ENCODE peak calls at places on chromosomes 13 and 19, in five cellular contexts. One of them, this sample, is unnamed.

GRCh38 chr13:87498681-87499080 is 172.5 kb upstream of the SLITRK5 start:
- DNase-seq in CD8-positive, alpha-beta T cell: no peak
- DNase-seq in heart left ventricle: no peak
- DNase-seq in AG09309: no peak
- DNase-seq in right lobe of liver: no peak
- DNase-seq in this sample: no peak

GRCh38 chr19:1076951-1077350 is 10.0 kb downstream of the ARHGAP45 start:
- DNase-seq in CD8-positive, alpha-beta T cell: peak; percentile 92
- DNase-seq in heart left ventricle: peak; percentile 81
- DNase-seq in AG09309: no peak
- DNase-seq in right lobe of liver: peak; percentile 81
- DNase-seq in this sample: peak; percentile 80

GRCh38 chr13:37747071-37747612 is 122.4 kb downstream of the TRPC4 start:
- DNase-seq in CD8-positive, alpha-beta T cell: no peak
- DNase-seq in heart left ventricle: no peak
- DNase-seq in AG09309: peak; percentile 29
- DNase-seq in right lobe of liver: no peak
- DNase-seq in this sample: no peak

GRCh38 chr13:83065136-83065535 is 817.1 kb downstream of the SLITRK1 start:
- DNase-seq in CD8-positive, alpha-beta T cell: no peak
- DNase-seq in heart left ventricle: no peak
- DNase-seq in AG09309: peak; percentile 55
- DNase-seq in right lobe of liver: no peak
- DNase-seq in this sample: no peak

GRCh38 chr19:31338069-31338767 is 11.0 kb downstream of the TSHZ3 start:
- DNase-seq in CD8-positive, alpha-beta T cell: no peak
- DNase-seq in heart left ventricle: peak; percentile 57
- DNase-seq in AG09309: no peak
- DNase-seq in right lobe of liver: no peak
- DNase-seq in this sample: peak; percentile 40

GRCh38 chr13:111962431-111962891 is 104.5 kb upstream of the SOX1 start:
- DNase-seq in CD8-positive, alpha-beta T cell: no peak
- DNase-seq in heart left ventricle: no peak
- DNase-seq in AG09309: no peak
- DNase-seq in right lobe of liver: no peak
- DNase-seq in this sample: no peak

GRCh38 chr13:21010621-21011020 is 50.8 kb downstream of the LATS2 start:
- DNase-seq in CD8-positive, alpha-beta T cell: no peak
- DNase-seq in heart left ventricle: no peak
- DNase-seq in AG09309: no peak
- DNase-seq in right lobe of liver: no peak
- DNase-seq in this sample: no peak

GRCh38 chr19:34232566-34233481 is 21.5 kb upstream of the GARRE1 start:
- DNase-seq in CD8-positive, alpha-beta T cell: no peak
- DNase-seq in heart left ventricle: peak; percentile 59
- DNase-seq in AG09309: peak; percentile 90
- DNase-seq in right lobe of liver: no peak
- DNase-seq in this sample: no peak

GRCh38 chr13:90834700-90835099 is 512.8 kb upstream of the MIR17HG start:
- DNase-seq in CD8-positive, alpha-beta T cell: no peak
- DNase-seq in heart left ventricle: no peak
- DNase-seq in AG09309: no peak
- DNase-seq in right lobe of liver: no peak
- DNase-seq in this sample: no peak

GRCh38 chr13:104426435-104426834 is 1360.2 kb upstream of the SLC10A2 start:
- DNase-seq in CD8-positive, alpha-beta T cell: no peak
- DNase-seq in heart left ventricle: no peak
- DNase-seq in AG09309: no peak
- DNase-seq in right lobe of liver: no peak
- DNase-seq in this sample: no peak

GRCh38 chr13:99214232-99214631 is 13.6 kb downstream of the UBAC2 start:
- DNase-seq in CD8-positive, alpha-beta T cell: peak; percentile 33
- DNase-seq in heart left ventricle: no peak
- DNase-seq in AG09309: no peak
- DNase-seq in right lobe of liver: no peak
- DNase-seq in this sample: no peak

GRCh38 chr13:113786262-113786841 is 27.3 kb downstream of the TMEM255B start:
- DNase-seq in CD8-positive, alpha-beta T cell: no peak
- DNase-seq in heart left ventricle: no peak
- DNase-seq in AG09309: no peak
- DNase-seq in right lobe of liver: no peak
- DNase-seq in this sample: no peak

GRCh38 chr13:39282400-39282972 is 244.2 kb downstream of the NHLRC3 start:
- DNase-seq in CD8-positive, alpha-beta T cell: no peak
- DNase-seq in heart left ventricle: no peak
- DNase-seq in AG09309: no peak
- DNase-seq in right lobe of liver: no peak
- DNase-seq in this sample: no peak

GRCh38 chr13:27276188-27276587 is 5.6 kb downstream of the RASL11A start:
- DNase-seq in CD8-positive, alpha-beta T cell: no peak
- DNase-seq in heart left ventricle: no peak
- DNase-seq in AG09309: peak; percentile 68
- DNase-seq in right lobe of liver: no peak
- DNase-seq in this sample: no peak

GRCh38 chr19:3982701-3983541 is 2.3 kb downstream of the EEF2 start:
- DNase-seq in CD8-positive, alpha-beta T cell: no peak
- DNase-seq in heart left ventricle: peak; percentile 22
- DNase-seq in AG09309: no peak
- DNase-seq in right lobe of liver: no peak
- DNase-seq in this sample: no peak

GRCh38 chr19:39406656-39407393 is at the start of gene ZFP36:
- DNase-seq in CD8-positive, alpha-beta T cell: peak; percentile 89
- DNase-seq in heart left ventricle: peak; percentile 92
- DNase-seq in AG09309: no peak
- DNase-seq in right lobe of liver: peak; percentile 94
- DNase-seq in this sample: peak; percentile 89

GRCh38 chr13:72458701-72459100 is 268.7 kb downstream of the MZT1 start:
- DNase-seq in CD8-positive, alpha-beta T cell: no peak
- DNase-seq in heart left ventricle: no peak
- DNase-seq in AG09309: no peak
- DNase-seq in right lobe of liver: no peak
- DNase-seq in this sample: no peak

GRCh38 chr19:35388277-35389054 is 17.6 kb downstream of the GPR42 start:
- DNase-seq in CD8-positive, alpha-beta T cell: no peak
- DNase-seq in heart left ventricle: no peak
- DNase-seq in AG09309: no peak
- DNase-seq in right lobe of liver: no peak
- DNase-seq in this sample: no peak

GRCh38 chr13:30222253-30222652 is 85.1 kb downstream of the KATNAL1 start:
- DNase-seq in CD8-positive, alpha-beta T cell: no peak
- DNase-seq in heart left ventricle: no peak
- DNase-seq in AG09309: no peak
- DNase-seq in right lobe of liver: no peak
- DNase-seq in this sample: no peak

GRCh38 chr19:46748325-46749109 is 2.3 kb upstream of the STRN4 start:
- DNase-seq in CD8-positive, alpha-beta T cell: peak; percentile 82
- DNase-seq in heart left ventricle: peak; percentile 67
- DNase-seq in AG09309: no peak
- DNase-seq in right lobe of liver: no peak
- DNase-seq in this sample: peak; percentile 67

GRCh38 chr19:36113895-36114762 is 546 bp downstream of the POLR2I start:
- DNase-seq in CD8-positive, alpha-beta T cell: peak; percentile 24
- DNase-seq in heart left ventricle: peak; percentile 43
- DNase-seq in AG09309: no peak
- DNase-seq in right lobe of liver: no peak
- DNase-seq in this sample: peak; percentile 43

GRCh38 chr13:43787998-43788397 is 1.2 kb upstream of the ENOX1 start:
- DNase-seq in CD8-positive, alpha-beta T cell: no peak
- DNase-seq in heart left ventricle: no peak
- DNase-seq in AG09309: no peak
- DNase-seq in right lobe of liver: no peak
- DNase-seq in this sample: no peak

DNA sequence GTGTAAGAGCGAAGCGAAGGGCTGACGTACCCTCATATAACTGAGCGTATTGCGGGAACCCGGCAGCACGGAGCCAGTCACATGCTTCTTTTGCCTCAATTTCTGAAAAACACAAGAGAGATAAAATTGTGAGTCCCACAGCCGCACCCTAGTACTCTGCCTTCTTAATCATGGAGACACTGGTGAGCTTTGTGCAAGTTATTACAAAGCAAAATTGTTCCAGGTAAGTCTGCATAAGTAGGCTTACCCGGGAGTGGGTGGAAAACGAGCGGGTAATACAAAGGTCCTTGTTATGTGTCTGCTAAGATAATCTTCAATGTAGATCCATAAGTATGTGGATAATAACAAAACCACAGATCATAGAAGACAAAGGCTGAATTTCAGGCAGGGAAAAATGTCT is 118.0 kb downstream of the STARD13 start:
- DNase-seq in CD8-positive, alpha-beta T cell: no peak
- DNase-seq in heart left ventricle: no peak
- DNase-seq in AG09309: no peak
- DNase-seq in right lobe of liver: no peak
- DNase-seq in this sample: no peak
- TF ChIP-seq CTCF in CD8-positive, alpha-beta T cell: no peak
- TF ChIP-seq CTCF in heart left ventricle: no peak
- TF ChIP-seq CTCF in AG09309: no peak
- TF ChIP-seq CTCF in right lobe of liver: no peak
- TF ChIP-seq CTCF in this sample: no peak

DNA sequence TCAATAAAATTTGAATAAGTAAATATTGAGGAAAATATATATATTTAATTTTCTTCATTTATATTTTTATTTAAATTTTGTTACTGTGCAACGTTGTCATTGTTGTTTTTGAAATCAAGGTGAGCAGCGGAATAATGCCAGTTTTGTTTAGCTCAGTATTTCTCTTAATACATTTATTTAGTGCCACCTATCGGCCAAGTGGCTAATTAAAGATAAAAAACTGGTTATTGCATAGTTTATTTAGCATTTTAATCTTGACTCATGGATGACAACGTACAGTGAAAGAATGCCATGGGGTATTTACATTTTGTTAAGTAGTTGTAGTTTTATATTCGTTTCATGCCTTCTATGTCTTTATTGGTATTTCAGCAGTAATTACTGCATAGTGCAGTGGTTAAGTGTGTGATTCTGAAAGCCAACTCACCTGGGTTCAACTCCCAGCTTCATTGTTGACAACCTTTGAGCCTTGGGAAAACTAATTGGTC is 265.9 kb downstream of the MYO16 start:
- DNase-seq in CD8-positive, alpha-beta T cell: no peak
- DNase-seq in heart left ventricle: no peak
- DNase-seq in AG09309: no peak
- DNase-seq in right lobe of liver: no peak
- DNase-seq in this sample: no peak
- TF ChIP-seq CTCF in CD8-positive, alpha-beta T cell: peak; percentile 52
- TF ChIP-seq CTCF in heart left ventricle: peak; percentile 51
- TF ChIP-seq CTCF in AG09309: peak; percentile 37
- TF ChIP-seq CTCF in right lobe of liver: peak; percentile 59
- TF ChIP-seq CTCF in this sample: peak; percentile 59

GRCh38 chr19:5541456-5541855 is 26.3 kb downstream of the TINCR start:
- DNase-seq in CD8-positive, alpha-beta T cell: no peak
- DNase-seq in heart left ventricle: no peak
- DNase-seq in AG09309: no peak
- DNase-seq in right lobe of liver: no peak
- DNase-seq in this sample: no peak

GRCh38 chr19:5545051-5545450 is 22.7 kb downstream of the TINCR start:
- DNase-seq in CD8-positive, alpha-beta T cell: no peak
- DNase-seq in heart left ventricle: no peak
- DNase-seq in AG09309: no peak
- DNase-seq in right lobe of liver: no peak
- DNase-seq in this sample: no peak

GRCh38 chr19:5539431-5539833 is 28.3 kb downstream of the TINCR start:
- DNase-seq in CD8-positive, alpha-beta T cell: no peak
- DNase-seq in heart left ventricle: peak; percentile 36
- DNase-seq in AG09309: no peak
- DNase-seq in right lobe of liver: no peak
- DNase-seq in this sample: no peak

GRCh38 chr19:5540208-5540607 is 27.5 kb downstream of the TINCR start:
- DNase-seq in CD8-positive, alpha-beta T cell: no peak
- DNase-seq in heart left ventricle: no peak
- DNase-seq in AG09309: no peak
- DNase-seq in right lobe of liver: no peak
- DNase-seq in this sample: no peak

GRCh38 chr19:5542665-5543064 is 25.1 kb downstream of the TINCR start:
- DNase-seq in CD8-positive, alpha-beta T cell: no peak
- DNase-seq in heart left ventricle: no peak
- DNase-seq in AG09309: no peak
- DNase-seq in right lobe of liver: no peak
- DNase-seq in this sample: no peak
- TF ChIP-seq CTCF in CD8-positive, alpha-beta T cell: no peak
- TF ChIP-seq CTCF in heart left ventricle: no peak
- TF ChIP-seq CTCF in AG09309: no peak
- TF ChIP-seq CTCF in right lobe of liver: no peak
- TF ChIP-seq CTCF in this sample: no peak

GRCh38 chr13:67075239-67075638 is 154.9 kb downstream of the PCDH9 start:
- DNase-seq in CD8-positive, alpha-beta T cell: no peak
- DNase-seq in heart left ventricle: no peak
- DNase-seq in AG09309: no peak
- DNase-seq in right lobe of liver: no peak
- DNase-seq in this sample: no peak
- TF ChIP-seq CTCF in CD8-positive, alpha-beta T cell: no peak
- TF ChIP-seq CTCF in heart left ventricle: no peak
- TF ChIP-seq CTCF in AG09309: no peak
- TF ChIP-seq CTCF in right lobe of liver: peak; percentile 18
- TF ChIP-seq CTCF in this sample: no peak

DNA sequence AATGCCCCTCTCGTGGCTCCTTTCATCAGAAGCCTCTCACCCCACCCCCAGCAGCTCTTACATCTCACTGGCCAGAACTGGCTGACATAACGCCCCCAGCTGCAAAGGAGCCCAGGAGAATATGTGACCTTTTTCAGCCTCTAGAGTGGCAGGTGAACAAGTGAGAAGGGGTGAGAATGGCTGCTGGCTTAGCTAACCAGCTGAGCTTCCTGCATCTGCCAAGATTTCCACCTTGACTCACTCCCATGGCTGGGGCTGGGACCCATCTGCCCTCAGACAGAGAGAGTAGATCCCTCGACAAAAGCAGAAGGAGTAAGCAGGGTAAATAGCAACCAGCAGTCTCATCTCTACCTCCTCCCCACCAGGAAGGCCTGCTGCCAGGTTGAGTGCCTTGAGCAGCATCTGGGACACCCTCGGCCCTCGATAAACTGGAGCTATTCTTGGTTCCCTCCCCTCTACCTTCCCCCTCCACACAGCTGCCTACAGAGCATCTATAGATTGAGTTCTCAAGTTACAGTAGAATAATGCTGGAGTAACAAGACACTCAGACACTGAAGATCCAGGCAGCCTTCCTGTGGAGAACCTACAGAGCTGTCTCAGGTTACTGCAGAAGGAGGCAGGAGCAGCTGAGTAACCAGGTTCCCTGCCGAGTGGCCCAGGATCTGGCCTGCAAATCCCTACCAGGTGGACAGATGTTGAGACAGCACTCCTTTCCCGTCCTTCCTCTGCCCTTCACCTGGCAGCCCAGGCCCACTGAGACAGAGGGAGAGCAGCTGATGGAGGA is 15.5 kb downstream of the KASH5 start:
- DNase-seq in CD8-positive, alpha-beta T cell: no peak
- DNase-seq in heart left ventricle: no peak
- DNase-seq in AG09309: no peak
- DNase-seq in right lobe of liver: no peak
- DNase-seq in this sample: no peak
- TF ChIP-seq CTCF in CD8-positive, alpha-beta T cell: no peak
- TF ChIP-seq CTCF in heart left ventricle: no peak
- TF ChIP-seq CTCF in AG09309: no peak
- TF ChIP-seq CTCF in right lobe of liver: no peak
- TF ChIP-seq CTCF in this sample: no peak

GRCh38 chr19:14782978-14783545 is 4.7 kb upstream of the ADGRE2 start:
- DNase-seq in CD8-positive, alpha-beta T cell: no peak
- DNase-seq in heart left ventricle: no peak
- DNase-seq in AG09309: no peak
- DNase-seq in right lobe of liver: peak; percentile 31
- DNase-seq in this sample: no peak
- TF ChIP-seq CTCF in CD8-positive, alpha-beta T cell: no peak
- TF ChIP-seq CTCF in heart left ventricle: no peak
- TF ChIP-seq CTCF in AG09309: no peak
- TF ChIP-seq CTCF in right lobe of liver: no peak
- TF ChIP-seq CTCF in this sample: no peak

GRCh38 chr13:60990032-60990733 is 425.5 kb downstream of the PCDH20 start:
- DNase-seq in CD8-positive, alpha-beta T cell: no peak
- DNase-seq in heart left ventricle: no peak
- DNase-seq in AG09309: no peak
- DNase-seq in right lobe of liver: no peak
- DNase-seq in this sample: no peak
- TF ChIP-seq CTCF in CD8-positive, alpha-beta T cell: no peak
- TF ChIP-seq CTCF in heart left ventricle: no peak
- TF ChIP-seq CTCF in AG09309: no peak
- TF ChIP-seq CTCF in right lobe of liver: peak; percentile 11
- TF ChIP-seq CTCF in this sample: no peak